ENCODE peak calls at places on chromosomes 3 and 15, in seven cellular contexts. J is foreskin fibroblast, S is transverse colon, D is fibroblast of lung, N is Calu3, K is spleen, B is RWPE1. E is an unnamed sample.

GRCh38 chr15:44710236-44711088 is 661 bp downstream of the PATL2 start:
- DNase-seq in J (peak; percentile 46), S (peak; percentile 63), D (peak; percentile 47), N (no peak), K (peak; percentile 88), B (no peak), E (peak; percentile 56)

GRCh38 chr3:36542186-36542585 is 161.9 kb downstream of the STAC start:
- DNase-seq in J (peak; percentile 56), S (no peak), D (peak; percentile 0), N (no peak), K (no peak), B (no peak), E (no peak)

GRCh38 chr3:195035345-195036202 is 235.4 kb downstream of the XXYLT1 start:
- DNase-seq in J (no peak), S (no peak), D (no peak), N (no peak), K (no peak), B (no peak), E (no peak)

GRCh38 chr15:70133296-70133695 is 35.6 kb upstream of the TLE3 start:
- DNase-seq in J (no peak), S (no peak), D (no peak), N (no peak), K (no peak), B (no peak), E (no peak)

GRCh38 chr3:64349531-64349930 is 124.3 kb upstream of the PRICKLE2 start:
- DNase-seq in J (no peak), S (no peak), D (no peak), N (no peak), K (no peak), B (no peak), E (no peak)

GRCh38 chr15:100333236-100333635 is 8.5 kb downstream of the ADAMTS17 start:
- DNase-seq in J (no peak), S (no peak), D (no peak), N (no peak), K (no peak), B (no peak), E (no peak)

GRCh38 chr3:24623657-24624056 is 129.0 kb upstream of the THRB start:
- DNase-seq in J (no peak), S (no peak), D (no peak), N (no peak), K (no peak), B (no peak), E (no peak)

GRCh38 chr3:104273046-104273649 is 1093.6 kb upstream of the ALCAM start:
- DNase-seq in J (peak; percentile 24), S (no peak), D (peak; percentile 58), N (no peak), K (no peak), B (peak; percentile 5), E (no peak)

GRCh38 chr15:46853600-46853999 is 863.7 kb upstream of the SEMA6D start:
- DNase-seq in J (no peak), S (no peak), D (no peak), N (no peak), K (no peak), B (no peak), E (no peak)

GRCh38 chr3:113758389-113759029 is 11.7 kb downstream of the ATP6V1A start:
- DNase-seq in J (peak; percentile 61), S (no peak), D (no peak), N (no peak), K (no peak), B (no peak), E (no peak)

GRCh38 chr3:184755315-184755731 is 43.5 kb upstream of the MAGEF1 start:
- DNase-seq in J (no peak), S (no peak), D (no peak), N (no peak), K (peak; percentile 71), B (no peak), E (no peak)

GRCh38 chr3:184531580-184532290 is 29.9 kb upstream of the EPHB3 start:
- DNase-seq in J (peak; percentile 15), S (no peak), D (no peak), N (no peak), K (no peak), B (no peak), E (no peak)

GRCh38 chr3:187919018-187919417 is 173.8 kb upstream of the BCL6 start:
- DNase-seq in J (no peak), S (peak; percentile 20), D (no peak), N (no peak), K (no peak), B (no peak), E (peak; percentile 40)

GRCh38 chr15:37793851-37794250 is 140.6 kb upstream of the TMCO5A start:
- DNase-seq in J (no peak), S (no peak), D (no peak), N (no peak), K (no peak), B (no peak), E (no peak)

GRCh38 chr3:15044311-15044710 is 20.8 kb downstream of the MRPS25 start:
- DNase-seq in J (no peak), S (no peak), D (no peak), N (no peak), K (no peak), B (no peak), E (no peak)

GRCh38 chr3:49869525-49870126 is at the start of gene CAMKV:
- DNase-seq in J (peak; percentile 18), S (no peak), D (no peak), N (no peak), K (peak; percentile 81), B (no peak), E (peak; percentile 41)

GRCh38 chr3:191963182-191963581 is 502.2 kb downstream of the PYDC2 start:
- DNase-seq in J (no peak), S (no peak), D (no peak), N (peak; percentile 20), K (no peak), B (peak; percentile 12), E (no peak)

GRCh38 chr3:187919535-187919934 is 174.3 kb upstream of the BCL6 start:
- DNase-seq in J (no peak), S (no peak), D (no peak), N (no peak), K (no peak), B (no peak), E (no peak)

GRCh38 chr3:8873740-8874139 is 89.5 kb downstream of the RAD18 start:
- DNase-seq in J (peak; percentile 55), S (no peak), D (no peak), N (no peak), K (no peak), B (no peak), E (no peak)

GRCh38 chr15:48796930-48797329 is 13.9 kb downstream of the CEP152 start:
- DNase-seq in J (peak; percentile 40), S (no peak), D (peak; percentile 70), N (no peak), K (no peak), B (no peak), E (no peak)

GRCh38 chr15:56428821-56429458 is 36.0 kb downstream of the MNS1 start:
- DNase-seq in J (peak; percentile 47), S (no peak), D (peak; percentile 58), N (no peak), K (no peak), B (peak; percentile 42), E (peak; percentile 38)

GRCh38 chr3:150240891-150241290 is 167.2 kb upstream of the TSC22D2 start:
- DNase-seq in J (no peak), S (no peak), D (no peak), N (no peak), K (no peak), B (no peak), E (no peak)

GRCh38 chr3:21913791-21914190 is 162.8 kb upstream of the ZNF385D start:
- DNase-seq in J (peak; percentile 84), S (no peak), D (peak; percentile 56), N (no peak), K (no peak), B (no peak), E (no peak)

GRCh38 chr15:28986108-28986507 is 100.3 kb downstream of the APBA2 start:
- DNase-seq in J (peak; percentile 30), S (no peak), D (no peak), N (no peak), K (no peak), B (no peak), E (no peak)

GRCh38 chr15:63013052-63013808 is 29.3 kb upstream of the TPM1 start:
- DNase-seq in J (peak; percentile 90), S (no peak), D (peak; percentile 90), N (no peak), K (no peak), B (peak; percentile 81), E (no peak)

GRCh38 chr3:9143180-9143579 is 106.3 kb downstream of the SRGAP3 start:
- DNase-seq in J (no peak), S (no peak), D (no peak), N (no peak), K (no peak), B (no peak), E (no peak)

DNA sequence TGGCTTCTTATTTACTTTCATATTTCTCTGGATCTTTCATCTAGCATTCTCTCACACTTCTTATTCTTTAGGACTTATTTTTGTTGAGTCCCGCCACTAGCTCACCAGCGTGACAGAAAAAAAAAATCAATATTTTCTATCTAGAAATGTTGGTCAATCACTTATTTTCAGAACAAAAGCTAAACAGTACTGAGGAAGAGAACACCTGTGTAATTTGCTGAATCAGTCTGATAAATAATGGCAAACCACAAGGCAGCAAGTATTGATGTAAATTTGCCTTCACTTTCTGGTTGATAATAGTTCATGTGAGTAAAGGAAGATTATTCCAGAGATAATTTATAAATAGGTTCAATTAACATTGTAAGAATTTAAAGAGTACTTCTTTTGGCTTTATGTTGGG is 179.2 kb downstream of the BCHE start:
- DNase-seq in J (no peak), S (no peak), D (no peak), N (no peak), K (no peak), B (no peak), E (no peak)
- TF ChIP-seq CTCF in J (no peak), S (no peak), D (no peak), N (no peak), K (no peak), B (no peak), E (no peak)

GRCh38 chr15:86040360-86041095 is 39.1 kb upstream of the AGBL1 start:
- DNase-seq in J (no peak), S (no peak), D (no peak), N (no peak), K (no peak), B (no peak), E (no peak)

GRCh38 chr15:86044981-86045380 is 34.7 kb upstream of the AGBL1 start:
- DNase-seq in J (no peak), S (no peak), D (no peak), N (no peak), K (no peak), B (no peak), E (no peak)
- TF ChIP-seq CTCF in J (no peak), S (no peak), D (no peak), N (no peak), K (no peak), B (no peak), E (no peak)

GRCh38 chr3:12578742-12579141 is 21.9 kb downstream of the MKRN2 start:
- DNase-seq in J (no peak), S (no peak), D (no peak), N (no peak), K (no peak), B (no peak), E (no peak)
- TF ChIP-seq CTCF in J (no peak), S (no peak), D (peak; percentile 5), N (no peak), K (no peak), B (no peak), E (no peak)

DNA sequence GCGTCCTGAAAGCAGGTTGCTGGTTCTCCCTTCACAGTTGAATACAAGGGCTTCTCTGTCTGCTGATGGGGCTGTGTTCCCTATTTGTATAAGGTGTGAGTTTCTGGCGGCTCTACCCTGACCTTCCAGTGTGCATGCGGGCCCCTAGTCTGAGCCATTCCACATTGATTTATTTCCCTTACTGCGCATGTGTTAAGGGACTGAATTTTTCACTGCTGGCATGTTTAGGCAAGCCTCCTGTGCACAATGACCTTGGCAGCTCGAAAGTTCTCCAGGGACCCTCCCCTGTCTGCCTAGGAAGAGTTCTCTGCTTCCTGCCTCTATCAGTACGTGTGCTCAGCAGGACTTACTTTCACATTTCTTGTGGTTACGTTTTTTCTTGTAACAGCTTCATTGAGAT is 11.4 kb downstream of the TRAK1 start:
- DNase-seq in J (no peak), S (no peak), D (peak; percentile 20), N (no peak), K (peak; percentile 28), B (no peak), E (no peak)
- TF ChIP-seq CTCF in J (no peak), S (no peak), D (no peak), N (no peak), K (no peak), B (no peak), E (no peak)

E was measured in GM10248.